ENCODE peak calls at places on chromosomes 16 and 17, in four cellular contexts. N, V, E and I are unnamed samples.

GRCh38 chr17:27082775-27083154 is 211.1 kb upstream of the WSB1 start:
- DNase-seq in V (no peak), N (no peak), E (no peak), I (no peak)

GRCh38 chr16:24976061-24976779 is 38.9 kb downstream of the ARHGAP17 start:
- DNase-seq in V (no peak), E (no peak), N (no peak), I (no peak)

GRCh38 chr17:46764709-46765401 is 53.6 kb downstream of the WNT3 start:
- DNase-seq in E (no peak), N (no peak), V (no peak), I (no peak)

GRCh38 chr17:55161935-55162555 is 102.7 kb upstream of the HLF start:
- DNase-seq in E (peak), N (no peak), V (no peak), I (no peak)

GRCh38 chr16:23174622-23175021 is 7.9 kb upstream of the SCNN1G start:
- DNase-seq in E (no peak), V (no peak), N (no peak), I (no peak)

GRCh38 chr16:73268311-73268997 is 220.5 kb upstream of the ZFHX3 start:
- DNase-seq in E (peak), V (no peak), N (no peak), I (no peak)

GRCh38 chr16:3256876-3257465 is 538 bp upstream of the MEFV start:
- DNase-seq in V (no peak), N (no peak), E (no peak), I (no peak)

GRCh38 chr17:19457830-19458271 is 46.8 kb downstream of the RNF112 start:
- DNase-seq in E (no peak), V (no peak), N (no peak), I (no peak)

GRCh38 chr17:31521632-31522283 is 130.3 kb downstream of the RAB11FIP4 start:
- DNase-seq in V (no peak), N (no peak), E (no peak), I (no peak)

GRCh38 chr16:54585094-54585493 is 298.5 kb upstream of the IRX3 start:
- DNase-seq in E (no peak), V (no peak), N (no peak), I (no peak)

GRCh38 chr17:20086416-20087074 is 77.4 kb downstream of the SPECC1 start:
- DNase-seq in N (no peak), V (no peak), E (no peak), I (no peak)

GRCh38 chr16:5257462-5257861 is 159.9 kb upstream of the EEF2KMT start:
- DNase-seq in E (no peak), N (no peak), V (no peak), I (no peak)

GRCh38 chr17:46942441-46943217 is 19.7 kb downstream of the GOSR2 start:
- DNase-seq in V (peak), E (peak), N (peak), I (no peak)

GRCh38 chr17:19317359-19318095 is 45.0 kb downstream of the B9D1 start:
- DNase-seq in N (peak), E (no peak), V (peak), I (peak)

GRCh38 chr16:13269359-13269758 is 368.0 kb downstream of the SHISA9 start:
- DNase-seq in V (no peak), E (no peak), N (no peak), I (no peak)

GRCh38 chr17:41962768-41963434 is 3.7 kb upstream of the CNP start:
- DNase-seq in V (peak), E (peak), N (peak), I (peak)

GRCh38 chr16:49464093-49464492 is 90.5 kb downstream of the C16orf78 start:
- DNase-seq in N (no peak), V (no peak), E (no peak), I (no peak)